ENCODE peak calls at places on chromosomes 3 and 15, in four cellular contexts. Q is HL-60, X is K562, J is GM12878. U is an unnamed sample.

GRCh38 chr15:65249641-65250040 is 37.0 kb downstream of the PARP16 start:
- DNase-seq in Q (no peak), X (no peak), J (peak), U (peak)

GRCh38 chr15:68676011-68676605 is 97.3 kb downstream of the CORO2B start:
- DNase-seq in Q (no peak), X (no peak), J (no peak), U (no peak)

GRCh38 chr3:129425213-129425612 is 3.2 kb downstream of the EFCAB12 start:
- DNase-seq in Q (no peak), X (peak), J (no peak), U (no peak)

GRCh38 chr15:74497584-74497983 is 36.6 kb upstream of the UBL7 start:
- DNase-seq in Q (no peak), X (no peak), J (peak), U (no peak)

GRCh38 chr3:85161544-85161943 is 202.8 kb downstream of the CADM2 start:
- DNase-seq in Q (no peak), X (no peak), J (no peak), U (no peak)

GRCh38 chr3:142987080-142987700 is 14.2 kb upstream of the U2SURP start:
- DNase-seq in Q (no peak), X (peak), J (no peak), U (no peak)

GRCh38 chr3:108493862-108494261 is 16.5 kb downstream of the MYH15 start:
- DNase-seq in Q (peak), X (no peak), J (no peak), U (no peak)

GRCh38 chr15:93495799-93496637 is 407.0 kb upstream of the RGMA start:
- DNase-seq in Q (no peak), X (no peak), J (no peak), U (no peak)

GRCh38 chr3:64152100-64152499 is 73.2 kb downstream of the PRICKLE2 start:
- DNase-seq in Q (no peak), X (no peak), J (no peak), U (no peak)

GRCh38 chr3:168096210-168096795 is 579 bp upstream of the GOLIM4 start:
- DNase-seq in Q (peak), X (peak), J (peak), U (peak)

GRCh38 chr3:113736548-113737089 is 9.4 kb downstream of the NAA50 start:
- DNase-seq in Q (peak), X (peak), J (peak), U (no peak)

GRCh38 chr3:5162102-5162501 is 25.4 kb upstream of the EDEM1 start:
- DNase-seq in Q (no peak), X (no peak), J (no peak), U (no peak)

GRCh38 chr15:61146643-61147230 is 82.4 kb downstream of the RORA start:
- DNase-seq in Q (no peak), X (no peak), J (no peak), U (no peak)

GRCh38 chr3:124075758-124076157 is 83.8 kb upstream of the ROPN1 start:
- DNase-seq in Q (no peak), X (no peak), J (no peak), U (no peak)

GRCh38 chr15:101651753-101652097 is 456 bp downstream of the TM2D3 start:
- DNase-seq in Q (no peak), X (peak), J (no peak), U (no peak)

GRCh38 chr15:91855684-91856553 is 2.4 kb downstream of the SLCO3A1 start:
- DNase-seq in Q (no peak), X (no peak), J (peak), U (no peak)

GRCh38 chr3:160253298-160253697 is 28.1 kb downstream of the C3orf80 start:
- DNase-seq in Q (no peak), X (no peak), J (no peak), U (no peak)

GRCh38 chr15:88208305-88208704 is 48.2 kb downstream of the NTRK3 start:
- DNase-seq in Q (no peak), X (no peak), J (no peak), U (no peak)

GRCh38 chr3:17023006-17023664 is 138.4 kb downstream of the PLCL2 start:
- DNase-seq in Q (no peak), X (no peak), J (peak), U (no peak)

GRCh38 chr3:10515396-10515795 is 10.0 kb upstream of the ATP2B2 start:
- DNase-seq in Q (no peak), X (no peak), J (no peak), U (no peak)

GRCh38 chr15:62877276-62877857 is 165.2 kb upstream of the TPM1 start:
- DNase-seq in Q (no peak), X (no peak), J (no peak), U (no peak)

GRCh38 chr3:148601766-148602685 is 95.7 kb upstream of the AGTR1 start:
- DNase-seq in Q (no peak), X (no peak), J (no peak), U (no peak)

GRCh38 chr15:51907136-51907862 is 64.3 kb downstream of the LEO1 start:
- DNase-seq in Q (no peak), X (peak), J (no peak), U (no peak)

GRCh38 chr3:116242825-116243224 is 202.5 kb downstream of the LSAMP start:
- DNase-seq in Q (no peak), X (peak), J (no peak), U (no peak)

GRCh38 chr3:46612324-46612723 is at the start of gene FAM240A:
- DNase-seq in Q (no peak), X (no peak), J (no peak), U (no peak)

GRCh38 chr3:11385908-11386307 is 113.7 kb downstream of the ATG7 start:
- DNase-seq in Q (no peak), X (no peak), J (no peak), U (no peak)

GRCh38 chr3:126205717-126206655 is 25.6 kb upstream of the ALDH1L1 start:
- DNase-seq in Q (no peak), X (no peak), J (no peak), U (no peak)

GRCh38 chr3:139327861-139328260 is 16.0 kb upstream of the MRPS22 start:
- DNase-seq in Q (no peak), X (no peak), J (no peak), U (no peak)

GRCh38 chr15:85045615-85046014 is 64.0 kb downstream of the PDE8A start:
- DNase-seq in Q (no peak), X (no peak), J (no peak), U (no peak)

GRCh38 chr15:85047271-85047948 is 65.8 kb downstream of the PDE8A start:
- DNase-seq in Q (no peak), X (peak), J (no peak), U (no peak)

GRCh38 chr15:85049805-85050204 is 68.1 kb downstream of the PDE8A start:
- DNase-seq in Q (no peak), X (no peak), J (no peak), U (no peak)

GRCh38 chr15:85044894-85045293 is 63.2 kb downstream of the PDE8A start:
- DNase-seq in Q (no peak), X (no peak), J (no peak), U (no peak)

GRCh38 chr15:85048430-85048829 is 66.8 kb downstream of the PDE8A start:
- DNase-seq in Q (no peak), X (no peak), J (no peak), U (no peak)
- TF ChIP-seq SPI1 in Q (no peak), X (no peak), J (no peak), U (no peak)

GRCh38 chr3:105806361-105806760 is 62.5 kb downstream of the CBLB start:
- DNase-seq in Q (peak), X (peak), J (no peak), U (no peak)
- TF ChIP-seq SPI1 in Q (no peak), X (no peak), J (no peak), U (no peak)

GRCh38 chr15:58527573-58528196 is 95.9 kb downstream of the LIPC start:
- DNase-seq in Q (no peak), X (no peak), J (no peak), U (no peak)

GRCh38 chr15:58529041-58529440 is 97.2 kb downstream of the LIPC start:
- DNase-seq in Q (no peak), X (no peak), J (no peak), U (no peak)

GRCh38 chr15:58530056-58530590 is 98.3 kb downstream of the LIPC start:
- DNase-seq in Q (no peak), X (no peak), J (no peak), U (no peak)

GRCh38 chr15:58526647-58527192 is 94.9 kb downstream of the LIPC start:
- DNase-seq in Q (peak), X (no peak), J (no peak), U (no peak)

GRCh38 chr15:58528197-58528870 is 96.5 kb downstream of the LIPC start:
- DNase-seq in Q (no peak), X (no peak), J (no peak), U (no peak)
- TF ChIP-seq SPI1 in Q (no peak), X (no peak), J (no peak), U (no peak)

DNA sequence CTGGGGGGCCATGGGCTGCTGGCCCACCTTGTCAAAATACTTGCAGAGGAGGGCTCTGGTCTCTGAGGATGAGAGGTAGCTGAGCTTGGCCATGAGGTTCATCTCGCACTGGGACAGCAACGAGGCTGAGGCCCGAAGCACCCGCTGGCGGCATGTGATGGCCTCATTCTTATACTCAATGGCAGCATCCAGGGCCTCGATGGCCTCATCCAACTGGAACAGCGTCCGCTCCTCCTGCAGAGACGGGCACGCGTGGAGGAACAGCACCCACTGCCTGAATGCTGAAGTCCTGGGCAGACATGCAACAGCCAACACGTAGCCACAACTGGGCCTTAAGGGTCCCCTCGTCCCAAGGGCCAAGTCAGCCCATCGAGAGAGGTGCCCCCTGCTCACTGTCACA is 25.0 kb downstream of the KIF7 start:
- DNase-seq in Q (no peak), X (no peak), J (no peak), U (no peak)
- TF ChIP-seq SPI1 in Q (no peak), X (no peak), J (no peak), U (no peak)

GRCh38 chr3:171172070-171172469 is 145.6 kb upstream of the SLC2A2 start:
- DNase-seq in Q (no peak), X (peak), J (no peak), U (no peak)

GRCh38 chr3:171175840-171176239 is 149.3 kb upstream of the SLC2A2 start:
- DNase-seq in Q (no peak), X (no peak), J (no peak), U (no peak)

GRCh38 chr3:171177056-171177455 is 150.5 kb upstream of the SLC2A2 start:
- DNase-seq in Q (no peak), X (no peak), J (no peak), U (no peak)

GRCh38 chr3:171176244-171176925 is 149.9 kb upstream of the SLC2A2 start:
- DNase-seq in Q (no peak), X (no peak), J (no peak), U (no peak)

DNA sequence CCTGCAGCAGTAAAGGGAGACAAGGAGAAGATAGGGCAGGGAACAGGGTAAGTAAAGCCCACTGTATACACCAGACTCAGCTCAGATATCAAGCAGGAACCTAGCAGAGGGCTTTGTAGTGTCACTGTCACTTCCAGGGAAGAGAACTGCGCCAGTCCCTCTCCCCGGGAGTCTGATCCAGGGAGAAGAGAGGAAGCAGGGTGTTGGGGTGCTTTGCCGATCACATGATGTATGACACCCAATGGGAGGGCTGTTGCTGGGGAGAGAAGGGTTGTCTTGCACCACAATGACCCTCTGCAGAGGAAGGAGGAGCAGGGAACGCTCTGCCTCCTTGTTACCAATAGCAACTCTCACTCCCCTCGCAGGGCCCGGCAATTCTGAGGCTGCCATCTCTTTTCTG is 147.2 kb upstream of the SLC2A2 start:
- DNase-seq in Q (peak), X (no peak), J (no peak), U (no peak)
- TF ChIP-seq SPI1 in Q (no peak), X (no peak), J (no peak), U (no peak)

DNA sequence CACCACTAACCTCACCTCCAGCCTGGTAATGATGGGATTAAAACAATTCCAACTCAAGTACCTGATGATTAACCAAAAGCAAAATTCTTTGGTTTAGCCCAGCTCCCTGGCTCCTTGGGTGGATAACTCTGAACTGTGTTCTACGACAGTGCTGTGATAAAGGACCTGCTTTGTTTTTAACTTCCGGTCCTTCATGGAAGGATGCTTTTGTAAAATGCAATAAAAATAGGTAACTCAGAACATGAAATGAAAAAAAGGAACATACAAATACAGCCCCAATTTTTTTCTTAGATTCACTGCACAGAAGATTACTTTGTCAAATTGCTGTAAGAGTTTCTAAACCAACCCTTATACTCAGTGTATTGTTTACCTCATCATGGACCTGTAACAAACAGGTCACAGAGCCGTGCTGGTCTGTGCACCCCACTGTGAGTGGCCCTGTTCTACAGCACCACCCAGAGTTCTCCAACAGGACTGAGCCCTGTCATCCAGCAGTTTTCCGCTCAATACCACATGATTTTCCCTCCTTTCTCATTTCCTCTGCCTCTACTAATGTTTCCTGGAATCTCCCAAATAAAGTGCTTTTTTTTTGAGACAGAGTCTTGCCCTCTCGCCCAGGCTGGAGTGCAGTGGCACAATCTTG is 4.9 kb upstream of the PCYT1A start:
- DNase-seq in Q (no peak), X (no peak), J (no peak), U (peak)
- TF ChIP-seq SPI1 in Q (no peak), X (no peak), J (no peak), U (peak)

DNA sequence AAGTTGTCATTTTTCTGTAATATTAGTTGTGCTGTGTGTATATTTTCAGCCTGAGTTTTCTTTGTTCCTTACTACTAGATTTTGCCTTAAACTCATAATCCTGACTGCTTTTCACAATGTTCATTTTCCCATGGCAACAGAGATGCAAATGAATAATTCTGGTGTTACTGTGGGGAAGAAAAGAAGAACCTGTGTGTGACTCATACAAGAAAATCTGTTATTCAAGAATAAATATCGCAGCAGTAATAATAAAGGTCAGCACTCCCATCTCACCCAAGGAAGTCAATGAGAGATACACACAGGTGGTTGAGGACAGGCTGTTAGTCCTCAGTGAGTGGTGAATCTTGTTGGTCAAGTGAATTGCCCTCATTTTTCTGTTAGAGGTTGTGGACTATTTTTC is 656.6 kb upstream of the NAALADL2 start:
- DNase-seq in Q (no peak), X (no peak), J (no peak), U (no peak)
- TF ChIP-seq SPI1 in Q (no peak), X (no peak), J (no peak), U (no peak)

DNA sequence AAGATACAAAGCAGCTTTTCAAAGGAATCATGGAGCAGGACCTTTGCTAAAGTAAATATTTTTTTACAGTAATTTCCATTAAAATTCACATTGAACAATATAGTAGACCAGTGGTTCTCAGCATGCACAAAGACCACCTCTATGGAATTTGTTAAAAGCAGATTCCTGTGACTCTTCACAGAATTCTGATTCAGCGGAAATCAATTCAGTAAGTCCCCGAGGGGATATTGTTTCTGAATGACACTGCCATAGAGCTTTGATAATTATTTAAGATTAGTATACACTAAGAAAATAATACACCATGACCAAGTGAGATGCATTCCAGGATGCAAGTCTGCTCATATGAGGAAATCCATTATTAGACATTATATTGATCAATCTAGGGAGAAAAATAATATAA is 161.9 kb upstream of the TNIK start:
- DNase-seq in Q (no peak), X (no peak), J (no peak), U (no peak)
- TF ChIP-seq SPI1 in Q (no peak), X (no peak), J (no peak), U (no peak)

GRCh38 chr3:150254199-150254786 is 153.8 kb upstream of the TSC22D2 start:
- DNase-seq in Q (no peak), X (no peak), J (no peak), U (no peak)
- TF ChIP-seq SPI1 in Q (no peak), X (no peak), J (no peak), U (no peak)

GRCh38 chr3:162489853-162490252 is 993.2 kb downstream of the OTOL1 start:
- DNase-seq in Q (no peak), X (no peak), J (no peak), U (no peak)
- TF ChIP-seq SPI1 in Q (no peak), X (no peak), J (no peak), U (no peak)

U was measured in GM12891.